ENCODE peak calls at places on chromosomes 5 and 9, in five cellular contexts. One of them, this sample, is unnamed.

GRCh38 chr9:17065062-17065461 is 69.8 kb upstream of the CNTLN start:
- DNase-seq in GM04503: no peak
- DNase-seq in HFF-Myc: no peak
- DNase-seq in LHCN-M2: no peak
- DNase-seq in RPMI8226: no peak
- DNase-seq in this sample: no peak

GRCh38 chr5:172350212-172351181 is 66.9 kb upstream of the UBTD2 start:
- DNase-seq in GM04503: no peak
- DNase-seq in RPMI8226: no peak
- DNase-seq in LHCN-M2: no peak
- DNase-seq in HFF-Myc: no peak
- DNase-seq in this sample: no peak

GRCh38 chr9:106846847-106847246 is 16.1 kb upstream of the ZNF462 start:
- DNase-seq in LHCN-M2: peak
- DNase-seq in GM04503: no peak
- DNase-seq in HFF-Myc: no peak
- DNase-seq in RPMI8226: no peak
- DNase-seq in this sample: no peak

GRCh38 chr5:122195784-122196394 is 66.5 kb downstream of the ZNF474 start:
- DNase-seq in GM04503: no peak
- DNase-seq in LHCN-M2: peak
- DNase-seq in RPMI8226: peak
- DNase-seq in HFF-Myc: peak
- DNase-seq in this sample: peak

GRCh38 chr5:41200506-41200905 is 12.8 kb downstream of the C6 start:
- DNase-seq in HFF-Myc: no peak
- DNase-seq in RPMI8226: no peak
- DNase-seq in GM04503: no peak
- DNase-seq in LHCN-M2: no peak
- DNase-seq in this sample: no peak

GRCh38 chr9:104961238-104961637 is 33.3 kb upstream of the ABCA1 start:
- DNase-seq in RPMI8226: peak
- DNase-seq in HFF-Myc: peak
- DNase-seq in GM04503: no peak
- DNase-seq in LHCN-M2: peak
- DNase-seq in this sample: peak

GRCh38 chr5:165227515-165227914 is 1722.1 kb downstream of the MAT2B start:
- DNase-seq in GM04503: no peak
- DNase-seq in HFF-Myc: no peak
- DNase-seq in RPMI8226: no peak
- DNase-seq in LHCN-M2: no peak
- DNase-seq in this sample: no peak

GRCh38 chr9:82722556-82722955 is 340.4 kb downstream of the RASEF start:
- DNase-seq in RPMI8226: no peak
- DNase-seq in LHCN-M2: no peak
- DNase-seq in HFF-Myc: no peak
- DNase-seq in GM04503: no peak
- DNase-seq in this sample: no peak

GRCh38 chr5:58927174-58927573 is 344.3 kb downstream of the RAB3C start:
- DNase-seq in RPMI8226: no peak
- DNase-seq in LHCN-M2: no peak
- DNase-seq in HFF-Myc: no peak
- DNase-seq in GM04503: no peak
- DNase-seq in this sample: no peak

GRCh38 chr5:126339215-126339805 is 83.9 kb upstream of the GRAMD2B start:
- DNase-seq in RPMI8226: peak
- DNase-seq in GM04503: peak
- DNase-seq in HFF-Myc: peak
- DNase-seq in LHCN-M2: peak
- DNase-seq in this sample: peak

GRCh38 chr9:72363908-72364678 is 915 bp downstream of the ZFAND5 start:
- DNase-seq in LHCN-M2: peak
- DNase-seq in HFF-Myc: no peak
- DNase-seq in RPMI8226: peak
- DNase-seq in GM04503: no peak
- DNase-seq in this sample: peak

GRCh38 chr9:125028041-125028440 is 87.2 kb upstream of the GOLGA1 start:
- DNase-seq in RPMI8226: no peak
- DNase-seq in HFF-Myc: no peak
- DNase-seq in GM04503: no peak
- DNase-seq in LHCN-M2: no peak
- DNase-seq in this sample: no peak

GRCh38 chr9:81455826-81456225 is 233.5 kb downstream of the TLE1 start:
- DNase-seq in LHCN-M2: no peak
- DNase-seq in GM04503: no peak
- DNase-seq in HFF-Myc: no peak
- DNase-seq in RPMI8226: no peak
- DNase-seq in this sample: no peak

GRCh38 chr9:93520523-93520922 is 55.9 kb upstream of the PHF2 start:
- DNase-seq in RPMI8226: peak
- DNase-seq in LHCN-M2: no peak
- DNase-seq in GM04503: no peak
- DNase-seq in HFF-Myc: no peak
- DNase-seq in this sample: no peak